ENCODE peak calls at places on chromosomes 6 and 20, in six cellular contexts. One of them, this sample, is unnamed. For H3K27me3, the result is how much of the 10 kb centered on the place peaks cover.

GRCh38 chr20:8043687-8044278 is 24.2 kb upstream of the TMX4 start:
- DNase-seq in A673: peak
- DNase-seq in PC-9: peak
- DNase-seq in GM12878: no peak
- DNase-seq in colonic mucosa: peak
- DNase-seq in mammary epithelial cell: peak
- DNase-seq in this sample: no peak

GRCh38 chr20:62603907-62604785 is 38.2 kb upstream of the SLCO4A1 start:
- DNase-seq in A673: no peak
- DNase-seq in PC-9: no peak
- DNase-seq in GM12878: no peak
- DNase-seq in colonic mucosa: no peak
- DNase-seq in mammary epithelial cell: no peak
- DNase-seq in this sample: no peak

GRCh38 chr6:111871725-111872520 is 1.3 kb downstream of the FYN start:
- DNase-seq in A673: peak
- DNase-seq in PC-9: peak
- DNase-seq in GM12878: no peak
- DNase-seq in colonic mucosa: peak
- DNase-seq in mammary epithelial cell: peak
- DNase-seq in this sample: peak

GRCh38 chr6:33610779-33611421 is 10.2 kb upstream of the ITPR3 start:
- DNase-seq in A673: no peak
- DNase-seq in PC-9: peak
- DNase-seq in GM12878: no peak
- DNase-seq in colonic mucosa: peak
- DNase-seq in mammary epithelial cell: peak
- DNase-seq in this sample: peak

GRCh38 chr6:54775586-54775985 is 71.0 kb upstream of the FAM83B start:
- DNase-seq in A673: no peak
- DNase-seq in PC-9: no peak
- DNase-seq in GM12878: no peak
- DNase-seq in colonic mucosa: no peak
- DNase-seq in mammary epithelial cell: no peak
- DNase-seq in this sample: no peak

GRCh38 chr6:25637946-25638345 is 14.1 kb upstream of the SCGN start:
- DNase-seq in A673: no peak
- DNase-seq in PC-9: peak
- DNase-seq in GM12878: no peak
- DNase-seq in colonic mucosa: no peak
- DNase-seq in mammary epithelial cell: peak
- DNase-seq in this sample: no peak

GRCh38 chr6:45006893-45007292 is 321.2 kb upstream of the RUNX2 start:
- DNase-seq in A673: no peak
- DNase-seq in PC-9: no peak
- DNase-seq in GM12878: no peak
- DNase-seq in colonic mucosa: no peak
- DNase-seq in mammary epithelial cell: no peak
- DNase-seq in this sample: no peak

GRCh38 chr20:63536241-63536977 is 767 bp downstream of the PTK6 start:
- DNase-seq in A673: peak
- DNase-seq in PC-9: peak
- DNase-seq in GM12878: no peak
- DNase-seq in colonic mucosa: peak
- DNase-seq in mammary epithelial cell: no peak
- DNase-seq in this sample: no peak

GRCh38 chr6:71197267-71197666 is 91.3 kb upstream of the OGFRL1 start:
- DNase-seq in A673: no peak
- DNase-seq in PC-9: no peak
- DNase-seq in GM12878: no peak
- DNase-seq in colonic mucosa: no peak
- DNase-seq in mammary epithelial cell: peak
- DNase-seq in this sample: no peak

GRCh38 chr6:47202638-47203037 is 107.1 kb downstream of the TNFRSF21 start:
- DNase-seq in A673: no peak
- DNase-seq in PC-9: no peak
- DNase-seq in GM12878: no peak
- DNase-seq in colonic mucosa: no peak
- DNase-seq in mammary epithelial cell: no peak
- DNase-seq in this sample: no peak

GRCh38 chr6:118012944-118013343 is 105.9 kb downstream of the SLC35F1 start:
- DNase-seq in A673: no peak
- DNase-seq in PC-9: no peak
- DNase-seq in GM12878: no peak
- DNase-seq in colonic mucosa: no peak
- DNase-seq in mammary epithelial cell: no peak
- DNase-seq in this sample: peak

GRCh38 chr20:63126876-63127699 is 88.8 kb downstream of the YTHDF1 start:
- DNase-seq in A673: no peak
- DNase-seq in PC-9: no peak
- DNase-seq in GM12878: no peak
- DNase-seq in colonic mucosa: no peak
- DNase-seq in mammary epithelial cell: no peak
- DNase-seq in this sample: peak

GRCh38 chr6:90044182-90044832 is 150.0 kb downstream of the GJA10 start:
- DNase-seq in A673: no peak
- DNase-seq in PC-9: no peak
- DNase-seq in GM12878: no peak
- DNase-seq in colonic mucosa: no peak
- DNase-seq in mammary epithelial cell: no peak
- DNase-seq in this sample: no peak

GRCh38 chr6:119609865-119610264 is 260.3 kb upstream of the MAN1A1 start:
- DNase-seq in A673: no peak
- DNase-seq in PC-9: no peak
- DNase-seq in GM12878: no peak
- DNase-seq in colonic mucosa: no peak
- DNase-seq in mammary epithelial cell: no peak
- DNase-seq in this sample: no peak

GRCh38 chr20:57558614-57559285 is 2.2 kb upstream of the PCK1 start:
- DNase-seq in A673: no peak
- DNase-seq in PC-9: no peak
- DNase-seq in GM12878: no peak
- DNase-seq in colonic mucosa: peak
- DNase-seq in mammary epithelial cell: no peak
- DNase-seq in this sample: no peak

GRCh38 chr6:34027445-34027936 is 118.4 kb downstream of the GRM4 start:
- DNase-seq in A673: peak
- DNase-seq in PC-9: peak
- DNase-seq in GM12878: no peak
- DNase-seq in colonic mucosa: peak
- DNase-seq in mammary epithelial cell: peak
- DNase-seq in this sample: no peak

GRCh38 chr20:44932916-44933315 is 23.1 kb downstream of the PABPC1L start:
- DNase-seq in A673: no peak
- DNase-seq in PC-9: no peak
- DNase-seq in GM12878: no peak
- DNase-seq in colonic mucosa: no peak
- DNase-seq in mammary epithelial cell: no peak
- DNase-seq in this sample: no peak

GRCh38 chr20:59574308-59574707 is 30.0 kb upstream of the PHACTR3 start:
- DNase-seq in A673: no peak
- DNase-seq in PC-9: no peak
- DNase-seq in GM12878: no peak
- DNase-seq in colonic mucosa: no peak
- DNase-seq in mammary epithelial cell: no peak
- DNase-seq in this sample: no peak

GRCh38 chr20:37567671-37568588 is 40.3 kb upstream of the BLCAP start:
- DNase-seq in A673: peak
- DNase-seq in PC-9: no peak
- DNase-seq in GM12878: no peak
- DNase-seq in colonic mucosa: no peak
- DNase-seq in mammary epithelial cell: no peak
- DNase-seq in this sample: no peak

GRCh38 chr20:50286609-50287008 is 96.0 kb downstream of the CEBPB start:
- DNase-seq in A673: no peak
- DNase-seq in PC-9: peak
- DNase-seq in GM12878: no peak
- DNase-seq in colonic mucosa: no peak
- DNase-seq in mammary epithelial cell: peak
- DNase-seq in this sample: no peak

GRCh38 chr6:29763491-29764289 is 40.5 kb downstream of the HLA-F start:
- DNase-seq in A673: no peak
- DNase-seq in PC-9: peak
- DNase-seq in GM12878: no peak
- DNase-seq in colonic mucosa: peak
- DNase-seq in mammary epithelial cell: peak
- DNase-seq in this sample: no peak

GRCh38 chr6:81636930-81637568 is 115.4 kb downstream of the TENT5A start:
- DNase-seq in A673: no peak
- DNase-seq in PC-9: no peak
- DNase-seq in GM12878: no peak
- DNase-seq in colonic mucosa: no peak
- DNase-seq in mammary epithelial cell: no peak
- DNase-seq in this sample: no peak

GRCh38 chr20:6525447-6526303 is 241.8 kb upstream of the BMP2 start:
- DNase-seq in A673: peak
- DNase-seq in PC-9: no peak
- DNase-seq in GM12878: no peak
- DNase-seq in colonic mucosa: no peak
- DNase-seq in mammary epithelial cell: peak
- DNase-seq in this sample: no peak

GRCh38 chr6:168180548-168181011 is 101.6 kb upstream of the FRMD1 start:
- DNase-seq in A673: no peak
- DNase-seq in PC-9: no peak
- DNase-seq in GM12878: peak
- DNase-seq in colonic mucosa: peak
- DNase-seq in mammary epithelial cell: no peak
- DNase-seq in this sample: no peak

GRCh38 chr6:52574709-52575489 is 2.0 kb downstream of the TRAM2 start:
- DNase-seq in A673: no peak
- DNase-seq in PC-9: no peak
- DNase-seq in GM12878: peak
- DNase-seq in colonic mucosa: peak
- DNase-seq in mammary epithelial cell: no peak
- DNase-seq in this sample: no peak

GRCh38 chr6:145815875-145816274 is 1.3 kb upstream of the FBXO30 start:
- DNase-seq in A673: no peak
- DNase-seq in PC-9: no peak
- DNase-seq in GM12878: no peak
- DNase-seq in colonic mucosa: peak
- DNase-seq in mammary epithelial cell: no peak
- DNase-seq in this sample: no peak

DNA sequence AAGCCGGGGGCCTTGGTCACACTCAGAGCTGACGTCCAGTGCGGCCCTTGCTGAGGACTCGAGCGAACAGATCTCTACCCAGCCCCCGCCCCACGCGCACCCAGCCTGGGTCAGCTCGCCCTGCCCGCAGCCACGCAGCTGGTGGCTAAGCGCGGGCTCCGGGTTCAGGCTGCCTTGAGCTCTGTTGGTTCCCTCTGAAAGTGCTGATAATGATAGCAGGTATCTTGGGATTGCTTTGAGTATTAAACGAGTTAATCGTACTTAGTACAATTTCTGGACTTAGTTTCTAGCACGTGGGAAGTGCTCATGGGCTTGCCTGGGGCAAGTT is 88.1 kb upstream of the TGM3 start:
- DNase-seq in A673: no peak
- DNase-seq in PC-9: no peak
- DNase-seq in GM12878: no peak
- DNase-seq in colonic mucosa: no peak
- DNase-seq in mammary epithelial cell: no peak
- DNase-seq in this sample: no peak
- TF ChIP-seq CTCF in A673: no peak
- TF ChIP-seq CTCF in PC-9: peak
- TF ChIP-seq CTCF in GM12878: no peak
- TF ChIP-seq CTCF in colonic mucosa: no peak
- TF ChIP-seq CTCF in mammary epithelial cell: no peak
- TF ChIP-seq CTCF in this sample: no peak

GRCh38 chr6:77466055-77467028 is 3.1 kb upstream of the HTR1B start:
- DNase-seq in A673: peak
- DNase-seq in PC-9: peak
- DNase-seq in GM12878: no peak
- DNase-seq in colonic mucosa: peak
- DNase-seq in mammary epithelial cell: peak
- DNase-seq in this sample: peak
- H3K27me3 ChIP-seq in A673: half or more
- H3K27me3 ChIP-seq in PC-9: under half
- H3K27me3 ChIP-seq in GM12878: under half
- H3K27me3 ChIP-seq in colonic mucosa: under half
- H3K27me3 ChIP-seq in mammary epithelial cell: under half
- H3K27me3 ChIP-seq in this sample: under half

GRCh38 chr6:37134622-37135191 is 35.2 kb upstream of the PIM1 start:
- DNase-seq in A673: no peak
- DNase-seq in PC-9: peak
- DNase-seq in GM12878: no peak
- DNase-seq in colonic mucosa: peak
- DNase-seq in mammary epithelial cell: peak
- DNase-seq in this sample: no peak

GRCh38 chr6:37135835-37136694 is 33.9 kb upstream of the PIM1 start:
- DNase-seq in A673: no peak
- DNase-seq in PC-9: peak
- DNase-seq in GM12878: no peak
- DNase-seq in colonic mucosa: peak
- DNase-seq in mammary epithelial cell: peak
- DNase-seq in this sample: no peak

GRCh38 chr6:37137201-37137880 is 32.6 kb upstream of the PIM1 start:
- DNase-seq in A673: peak
- DNase-seq in PC-9: peak
- DNase-seq in GM12878: no peak
- DNase-seq in colonic mucosa: peak
- DNase-seq in mammary epithelial cell: peak
- DNase-seq in this sample: no peak

GRCh38 chr6:37137881-37138568 is 31.9 kb upstream of the PIM1 start:
- DNase-seq in A673: no peak
- DNase-seq in PC-9: no peak
- DNase-seq in GM12878: no peak
- DNase-seq in colonic mucosa: no peak
- DNase-seq in mammary epithelial cell: no peak
- DNase-seq in this sample: no peak

GRCh38 chr6:37136821-37137200 is 33.1 kb upstream of the PIM1 start:
- DNase-seq in A673: no peak
- DNase-seq in PC-9: no peak
- DNase-seq in GM12878: no peak
- DNase-seq in colonic mucosa: no peak
- DNase-seq in mammary epithelial cell: no peak
- DNase-seq in this sample: no peak
- H3K4me3 ChIP-seq in A673: peak
- H3K4me3 ChIP-seq in PC-9: peak
- H3K4me3 ChIP-seq in GM12878: peak
- H3K4me3 ChIP-seq in colonic mucosa: no peak
- H3K4me3 ChIP-seq in mammary epithelial cell: no peak
- H3K4me3 ChIP-seq in this sample: no peak

GRCh38 chr6:126123226-126123625 is 136.9 kb downstream of the TRMT11 start:
- DNase-seq in A673: no peak
- DNase-seq in PC-9: no peak
- DNase-seq in GM12878: no peak
- DNase-seq in colonic mucosa: no peak
- DNase-seq in mammary epithelial cell: no peak
- DNase-seq in this sample: no peak

DNA sequence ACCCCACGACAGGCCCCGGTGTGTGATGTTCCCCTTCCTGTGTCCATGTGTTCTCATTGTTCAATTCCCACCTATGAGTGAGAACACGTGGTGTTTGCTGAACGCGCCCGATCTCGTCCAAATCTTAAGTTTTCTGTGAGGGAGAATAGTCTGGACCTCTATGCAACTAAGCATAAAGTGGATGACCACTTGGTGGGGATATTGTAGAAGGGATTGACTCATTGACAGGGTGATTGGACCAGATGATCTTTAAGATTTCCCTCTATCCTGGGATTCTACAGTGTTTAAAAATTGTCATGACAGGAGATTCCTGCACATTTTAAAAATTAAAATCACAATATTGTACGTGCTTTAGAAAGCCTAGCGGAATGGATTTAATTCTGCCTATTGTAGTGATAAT is 141.3 kb downstream of the TRMT11 start:
- DNase-seq in A673: peak
- DNase-seq in PC-9: no peak
- DNase-seq in GM12878: no peak
- DNase-seq in colonic mucosa: no peak
- DNase-seq in mammary epithelial cell: peak
- DNase-seq in this sample: no peak
- TF ChIP-seq CTCF in A673: peak
- TF ChIP-seq CTCF in PC-9: peak
- TF ChIP-seq CTCF in GM12878: peak
- TF ChIP-seq CTCF in colonic mucosa: no peak
- TF ChIP-seq CTCF in mammary epithelial cell: no peak
- TF ChIP-seq CTCF in this sample: no peak

This sample was measured in dorsolateral prefrontal cortex.